ENCODE peak calls at places on chromosomes 4 and X, in five cellular contexts. One of them, this sample, is unnamed.

GRCh38 chr4:21656832-21657231 is 291.7 kb downstream of the KCNIP4 start:
- DNase-seq in T follicular helper cell: no peak
- DNase-seq in GF-D8: no peak
- DNase-seq in PC-9: peak; percentile 5
- DNase-seq in lower leg skin: no peak
- DNase-seq in this sample: no peak

GRCh38 chr4:37400326-37400881 is 155.9 kb downstream of the NWD2 start:
- DNase-seq in PC-9: no peak
- DNase-seq in T follicular helper cell: no peak
- DNase-seq in lower leg skin: no peak
- DNase-seq in GF-D8: no peak
- DNase-seq in this sample: no peak

GRCh38 chrX:30876367-30876766 is 12.7 kb downstream of the TAB3 start:
- DNase-seq in GF-D8: no peak
- DNase-seq in T follicular helper cell: no peak
- DNase-seq in PC-9: peak; percentile 58
- DNase-seq in lower leg skin: no peak
- DNase-seq in this sample: no peak

GRCh38 chr4:94486372-94486801 is 34.6 kb downstream of the PDLIM5 start:
- DNase-seq in lower leg skin: no peak
- DNase-seq in GF-D8: no peak
- DNase-seq in PC-9: peak; percentile 35
- DNase-seq in T follicular helper cell: no peak
- DNase-seq in this sample: no peak

GRCh38 chr4:81040175-81040659 is 9.7 kb downstream of the BMP3 start:
- DNase-seq in PC-9: no peak
- DNase-seq in T follicular helper cell: no peak
- DNase-seq in GF-D8: no peak
- DNase-seq in lower leg skin: no peak
- DNase-seq in this sample: no peak

GRCh38 chrX:55041514-55041913 is 10.7 kb upstream of the ALAS2 start:
- DNase-seq in T follicular helper cell: no peak
- DNase-seq in GF-D8: no peak
- DNase-seq in lower leg skin: no peak
- DNase-seq in PC-9: no peak
- DNase-seq in this sample: no peak

GRCh38 chr4:118318931-118319330 is 33.9 kb downstream of the PRSS12 start:
- DNase-seq in GF-D8: no peak
- DNase-seq in T follicular helper cell: no peak
- DNase-seq in PC-9: no peak
- DNase-seq in lower leg skin: no peak
- DNase-seq in this sample: no peak

GRCh38 chr4:15651682-15652081 is 3.5 kb downstream of the FBXL5 start:
- DNase-seq in GF-D8: no peak
- DNase-seq in T follicular helper cell: no peak
- DNase-seq in lower leg skin: no peak
- DNase-seq in PC-9: no peak
- DNase-seq in this sample: no peak

GRCh38 chr4:76306882-76307669 is 543 bp downstream of the STBD1 start:
- DNase-seq in PC-9: peak; percentile 48
- DNase-seq in GF-D8: no peak
- DNase-seq in T follicular helper cell: no peak
- DNase-seq in lower leg skin: peak; percentile 91
- DNase-seq in this sample: no peak

GRCh38 chrX:154353172-154353843 is 21.1 kb downstream of the FLNA start:
- DNase-seq in PC-9: peak; percentile 6
- DNase-seq in lower leg skin: no peak
- DNase-seq in T follicular helper cell: no peak
- DNase-seq in GF-D8: no peak
- DNase-seq in this sample: no peak

GRCh38 chr4:187608001-187608421 is 387.6 kb upstream of the ZFP42 start:
- DNase-seq in lower leg skin: no peak
- DNase-seq in PC-9: peak; percentile 8
- DNase-seq in GF-D8: no peak
- DNase-seq in T follicular helper cell: no peak
- DNase-seq in this sample: no peak

GRCh38 chr4:165208322-165208652 is 926 bp downstream of the KLHL2 start:
- DNase-seq in lower leg skin: no peak
- DNase-seq in GF-D8: no peak
- DNase-seq in T follicular helper cell: no peak
- DNase-seq in PC-9: no peak
- DNase-seq in this sample: no peak

GRCh38 chr4:37891221-37892159 is 606 bp downstream of the TBC1D1 start:
- DNase-seq in T follicular helper cell: peak; percentile 17
- DNase-seq in GF-D8: no peak
- DNase-seq in lower leg skin: no peak
- DNase-seq in PC-9: peak; percentile 49
- DNase-seq in this sample: no peak

GRCh38 chr4:8427761-8428287 is 12.7 kb downstream of the ACOX3 start:
- DNase-seq in lower leg skin: peak; percentile 88
- DNase-seq in GF-D8: no peak
- DNase-seq in PC-9: peak; percentile 28
- DNase-seq in T follicular helper cell: no peak
- DNase-seq in this sample: no peak

GRCh38 chrX:74262472-74263209 is 41.3 kb upstream of the ZCCHC13 start:
- DNase-seq in T follicular helper cell: no peak
- DNase-seq in PC-9: no peak
- DNase-seq in GF-D8: no peak
- DNase-seq in lower leg skin: no peak
- DNase-seq in this sample: no peak

GRCh38 chrX:75211976-75212375 is 55.9 kb upstream of the ABCB7 start:
- DNase-seq in lower leg skin: no peak
- DNase-seq in T follicular helper cell: no peak
- DNase-seq in GF-D8: no peak
- DNase-seq in PC-9: no peak
- DNase-seq in this sample: no peak

GRCh38 chrX:73577368-73577767 is 14.4 kb downstream of the CHIC1 start:
- DNase-seq in lower leg skin: no peak
- DNase-seq in PC-9: peak; percentile 28
- DNase-seq in T follicular helper cell: no peak
- DNase-seq in GF-D8: no peak
- DNase-seq in this sample: no peak

GRCh38 chr4:22129454-22130075 is 181.0 kb upstream of the KCNIP4 start:
- DNase-seq in PC-9: peak; percentile 15
- DNase-seq in GF-D8: no peak
- DNase-seq in T follicular helper cell: no peak
- DNase-seq in lower leg skin: no peak
- DNase-seq in this sample: no peak

GRCh38 chr4:52892880-52893279 is 30.8 kb downstream of the RASL11B start:
- DNase-seq in lower leg skin: no peak
- DNase-seq in GF-D8: no peak
- DNase-seq in T follicular helper cell: no peak
- DNase-seq in PC-9: no peak
- DNase-seq in this sample: no peak

GRCh38 chr4:19748911-19749473 is 502.7 kb upstream of the SLIT2 start:
- DNase-seq in GF-D8: no peak
- DNase-seq in PC-9: no peak
- DNase-seq in T follicular helper cell: no peak
- DNase-seq in lower leg skin: no peak
- DNase-seq in this sample: no peak

GRCh38 chr4:16532240-16532990 is 306.1 kb upstream of the TAPT1 start:
- DNase-seq in T follicular helper cell: no peak
- DNase-seq in PC-9: no peak
- DNase-seq in GF-D8: no peak
- DNase-seq in lower leg skin: no peak
- DNase-seq in this sample: no peak

GRCh38 chrX:21725498-21725897 is 32.4 kb downstream of the SMPX start:
- DNase-seq in PC-9: no peak
- DNase-seq in lower leg skin: no peak
- DNase-seq in T follicular helper cell: no peak
- DNase-seq in GF-D8: no peak
- DNase-seq in this sample: peak; percentile 36

GRCh38 chr4:3043272-3044020 is 30.9 kb downstream of the HTT-AS start:
- DNase-seq in T follicular helper cell: no peak
- DNase-seq in GF-D8: no peak
- DNase-seq in PC-9: no peak
- DNase-seq in lower leg skin: peak; percentile 25
- DNase-seq in this sample: no peak

GRCh38 chrX:124194903-124195302 is 137.6 kb upstream of the TEX13D start:
- DNase-seq in PC-9: no peak
- DNase-seq in T follicular helper cell: no peak
- DNase-seq in lower leg skin: no peak
- DNase-seq in GF-D8: no peak
- DNase-seq in this sample: no peak

GRCh38 chrX:39814391-39814790 is 283.4 kb downstream of the BCOR start:
- DNase-seq in PC-9: no peak
- DNase-seq in T follicular helper cell: peak; percentile 15
- DNase-seq in GF-D8: peak; percentile 1
- DNase-seq in lower leg skin: no peak
- DNase-seq in this sample: peak; percentile 17

GRCh38 chrX:100591256-100592051 is 6.7 kb downstream of the TNMD start:
- DNase-seq in PC-9: no peak
- DNase-seq in T follicular helper cell: no peak
- DNase-seq in GF-D8: no peak
- DNase-seq in lower leg skin: no peak
- DNase-seq in this sample: no peak

GRCh38 chr4:164571593-164572385 is 182.1 kb upstream of the SMIM31 start:
- DNase-seq in lower leg skin: no peak
- DNase-seq in GF-D8: no peak
- DNase-seq in PC-9: peak; percentile 5
- DNase-seq in T follicular helper cell: no peak
- DNase-seq in this sample: no peak

GRCh38 chr4:2092653-2093000 is 33.5 kb downstream of the NAT8L start:
- DNase-seq in lower leg skin: no peak
- DNase-seq in GF-D8: no peak
- DNase-seq in PC-9: no peak
- DNase-seq in T follicular helper cell: no peak
- DNase-seq in this sample: no peak

This sample was measured in NCI-H2107.